ENCODE peak calls at places on chromosomes 7 and 10, in four cellular contexts. P is sigmoid colon, E is heart right ventricle, R is WERI-Rb-1. B is an unnamed sample. For H3K27me3, the result is how much of the 10 kb centered on the place peaks cover.

GRCh38 chr7:45917658-45918057 is 3.4 kb downstream of the IGFBP3 start:
- DNase-seq in P (peak), E (peak), R (peak), B (peak)

GRCh38 chr10:106083572-106083971 is 1080.9 kb downstream of the SORCS1 start:
- DNase-seq in P (no peak), E (no peak), R (no peak), B (no peak)

GRCh38 chr7:87218941-87219544 is 489 bp downstream of the TMEM243 start:
- DNase-seq in P (peak), E (peak), R (no peak), B (no peak)

GRCh38 chr7:130959743-130960207 is 225.8 kb upstream of the KLF14 start:
- DNase-seq in P (no peak), E (no peak), R (no peak), B (peak)

GRCh38 chr10:131874991-131875451 is 25.8 kb upstream of the PPP2R2D start:
- DNase-seq in P (peak), E (peak), R (peak), B (peak)

GRCh38 chr10:85635650-85636049 is 730.9 kb downstream of the GRID1 start:
- DNase-seq in P (no peak), E (no peak), R (no peak), B (no peak)

GRCh38 chr7:1232623-1233327 is at the start of gene UNCX:
- DNase-seq in P (no peak), E (no peak), R (no peak), B (no peak)

GRCh38 chr10:102814456-102814871 is 22.7 kb downstream of the CYP17A1 start:
- DNase-seq in P (no peak), E (peak), R (no peak), B (no peak)

GRCh38 chr7:79761876-79762429 is 308.5 kb upstream of the MAGI2 start:
- DNase-seq in P (no peak), E (no peak), R (no peak), B (peak)

GRCh38 chr7:137245186-137245585 is 98.3 kb downstream of the PTN start:
- DNase-seq in P (no peak), E (no peak), R (no peak), B (no peak)

GRCh38 chr10:34739915-34740314 is 75.2 kb downstream of the PARD3 start:
- DNase-seq in P (peak), E (peak), R (peak), B (peak)

GRCh38 chr7:46168231-46168630 is 247.2 kb upstream of the IGFBP3 start:
- DNase-seq in P (no peak), E (no peak), R (no peak), B (no peak)

GRCh38 chr10:8510471-8510870 is 456.0 kb downstream of the GATA3 start:
- DNase-seq in P (no peak), E (no peak), R (no peak), B (no peak)

GRCh38 chr7:100013328-100013676 is 2.1 kb upstream of the ZKSCAN1 start:
- DNase-seq in P (no peak), E (no peak), R (no peak), B (no peak)

GRCh38 chr7:35695628-35695888 is 623 bp upstream of the HERPUD2 start:
- DNase-seq in P (no peak), E (no peak), R (no peak), B (no peak)

GRCh38 chr7:94908204-94909022 is 1.0 kb downstream of the PPP1R9A start:
- DNase-seq in P (peak), E (peak), R (peak), B (peak)

GRCh38 chr7:19920200-19920599 is 146.8 kb upstream of the TMEM196 start:
- DNase-seq in P (no peak), E (no peak), R (no peak), B (no peak)

GRCh38 chr7:64639267-64640001 is 26.5 kb upstream of the ZNF107 start:
- DNase-seq in P (no peak), E (no peak), R (peak), B (no peak)

GRCh38 chr7:3265388-3265787 is 35.7 kb upstream of the SDK1 start:
- DNase-seq in P (no peak), E (no peak), R (peak), B (no peak)

GRCh38 chr7:157041004-157041403 is 30.5 kb upstream of the MNX1 start:
- DNase-seq in P (no peak), E (no peak), R (no peak), B (no peak)

GRCh38 chr10:97406064-97406463 is 4.9 kb upstream of the RRP12 start:
- DNase-seq in P (no peak), E (no peak), R (no peak), B (no peak)

GRCh38 chr10:77431209-77431611 is 206.4 kb downstream of the KCNMA1 start:
- DNase-seq in P (no peak), E (no peak), R (peak), B (peak)

GRCh38 chr10:74543276-74543675 is 283.1 kb upstream of the KAT6B start:
- DNase-seq in P (no peak), E (no peak), R (no peak), B (no peak)

GRCh38 chr7:108419961-108420360 is 36.3 kb downstream of the NRCAM start:
- DNase-seq in P (no peak), E (no peak), R (no peak), B (no peak)

GRCh38 chr7:106553446-106553836 is 107.5 kb downstream of the CCDC71L start:
- DNase-seq in P (no peak), E (no peak), R (no peak), B (no peak)

GRCh38 chr7:8295638-8296361 is 33.8 kb upstream of the ICA1 start:
- DNase-seq in P (no peak), E (peak), R (peak), B (peak)

GRCh38 chr7:38855867-38856266 is 53.1 kb downstream of the VPS41 start:
- DNase-seq in P (no peak), E (no peak), R (no peak), B (no peak)

GRCh38 chr7:50369408-50370026 is 65.0 kb downstream of the IKZF1 start:
- DNase-seq in P (no peak), E (no peak), R (peak), B (peak)

DNA sequence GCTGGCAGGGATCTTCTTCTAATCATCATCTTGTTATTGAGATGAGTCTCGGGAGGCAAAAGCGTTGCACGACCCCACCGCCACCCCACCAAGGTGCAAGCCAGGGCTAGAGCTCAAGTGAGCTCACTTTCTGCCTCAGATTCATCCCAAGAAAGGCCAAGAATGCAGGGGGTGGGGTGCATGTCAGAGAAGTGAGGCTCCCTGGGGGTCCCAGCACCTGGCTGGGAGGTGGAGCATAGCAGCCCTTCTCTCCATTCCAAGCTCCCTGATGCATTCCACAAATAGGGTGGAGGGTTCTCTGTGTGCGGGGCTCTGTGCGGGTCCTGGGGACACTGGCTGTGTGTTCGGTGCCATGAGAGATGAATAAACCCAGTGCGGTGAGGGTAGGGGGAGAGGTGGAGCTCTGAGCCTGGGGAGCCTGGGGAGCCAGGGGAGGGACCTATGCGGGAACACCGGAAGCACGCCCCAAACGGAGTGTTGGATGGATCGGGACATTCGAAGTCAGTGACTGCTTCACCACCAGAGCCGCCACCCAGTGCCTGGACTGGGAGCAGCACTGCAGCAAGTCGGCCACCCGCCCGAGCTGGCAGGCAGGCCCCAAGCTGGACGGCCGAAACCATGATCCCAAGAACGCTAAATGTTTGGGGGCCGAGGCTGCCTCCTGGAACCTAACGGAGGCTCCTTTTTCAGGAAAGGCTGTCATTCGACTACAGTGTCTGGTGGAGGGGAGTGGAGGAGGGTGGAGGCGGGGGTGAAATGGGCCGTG is 17.9 kb upstream of the HMX3 start:
- DNase-seq in P (no peak), E (no peak), R (no peak), B (no peak)
- H3K27me3 ChIP-seq in P (under half), E (under half), R (half or more), B (under half)

GRCh38 chr7:142957723-142958122 is 4.4 kb downstream of the KEL start:
- DNase-seq in P (no peak), E (no peak), R (no peak), B (no peak)
- H3K27ac ChIP-seq in P (no peak), E (no peak), R (no peak), B (no peak)

DNA sequence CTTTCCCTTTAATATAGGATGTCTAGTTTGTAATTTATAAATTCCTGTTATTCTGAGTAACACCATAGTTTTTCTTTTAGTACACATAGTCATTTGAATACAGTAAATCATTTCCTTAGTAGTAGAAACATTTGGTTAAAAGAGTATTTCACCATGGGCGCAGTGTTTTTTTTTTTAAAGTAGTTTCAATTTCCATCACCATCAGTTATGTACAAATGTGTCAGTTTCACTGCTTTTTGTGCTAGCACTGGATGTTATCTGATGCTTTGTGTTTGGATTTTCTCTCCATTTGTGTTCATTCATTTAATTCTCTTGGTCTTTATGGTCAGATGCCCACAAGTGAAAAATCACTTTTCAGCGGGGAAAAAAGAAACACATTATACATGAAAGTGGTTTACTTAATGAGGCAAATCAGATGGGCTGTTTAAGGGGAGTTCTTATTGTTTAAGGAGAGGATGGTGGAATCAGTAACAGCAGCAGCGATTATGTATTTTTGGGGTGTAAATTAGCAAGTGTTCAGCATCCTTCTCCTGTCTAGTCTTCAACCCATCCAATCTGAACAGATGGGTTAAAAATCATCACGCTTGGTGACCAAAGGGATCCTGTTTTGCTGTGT is 15.9 kb upstream of the HK1 start:
- DNase-seq in P (no peak), E (no peak), R (no peak), B (no peak)
- H3K27me3 ChIP-seq in P (under half), E (under half), R (under half), B (under half)

GRCh38 chr7:151679073-151679708 is 159.5 kb upstream of the RHEB start:
- DNase-seq in P (peak), E (no peak), R (no peak), B (no peak)

GRCh38 chr7:151678227-151678604 is 158.5 kb upstream of the RHEB start:
- DNase-seq in P (no peak), E (no peak), R (no peak), B (no peak)

GRCh38 chr7:151681726-151682125 is 162.0 kb upstream of the RHEB start:
- DNase-seq in P (peak), E (no peak), R (no peak), B (no peak)

GRCh38 chr7:151680810-151681209 is 161.1 kb upstream of the RHEB start:
- DNase-seq in P (peak), E (no peak), R (no peak), B (no peak)

DNA sequence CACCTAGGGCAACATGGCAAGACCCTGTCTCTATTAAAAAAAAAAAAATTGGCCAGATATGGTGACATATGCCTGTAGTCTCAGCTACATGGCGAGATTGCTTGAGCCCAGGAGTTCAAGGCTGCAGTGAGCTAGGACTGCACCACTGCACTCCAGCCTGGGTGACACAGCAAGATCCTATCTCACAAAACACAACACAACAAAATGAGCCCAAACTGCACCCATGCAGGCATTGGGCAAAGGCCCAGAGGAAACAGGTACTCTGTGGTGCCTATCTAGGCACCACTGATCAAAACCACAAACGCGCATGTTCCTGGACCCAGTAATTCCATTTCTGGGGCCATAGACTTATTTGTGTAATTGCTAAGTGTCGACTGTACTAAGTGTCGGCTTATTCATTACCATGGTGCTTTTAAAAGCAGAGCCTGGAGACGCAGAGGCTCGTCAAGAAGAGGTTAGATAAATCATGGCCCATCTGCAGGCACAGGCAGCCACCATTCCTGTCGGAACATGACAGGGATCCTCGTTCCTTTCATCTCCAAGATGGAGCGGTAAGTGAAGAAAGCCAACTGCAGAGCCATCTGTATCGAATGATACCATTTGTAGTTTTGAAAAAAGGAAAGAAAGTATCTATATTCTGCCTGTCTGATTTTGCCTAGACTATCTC is 160.3 kb upstream of the RHEB start:
- DNase-seq in P (peak), E (no peak), R (no peak), B (no peak)
- H3K27ac ChIP-seq in P (peak), E (peak), R (no peak), B (no peak)

GRCh38 chr7:111525100-111525499 is 37.2 kb downstream of the IMMP2L start:
- DNase-seq in P (no peak), E (no peak), R (no peak), B (no peak)
- H3K27me3 ChIP-seq in P (under half), E (under half), R (under half), B (under half)

GRCh38 chr7:128404826-128405344 is 4.9 kb downstream of the IMPDH1 start:
- DNase-seq in P (no peak), E (no peak), R (peak), B (no peak)
- H3K27ac ChIP-seq in P (peak), E (peak), R (peak), B (no peak)

GRCh38 chr10:22723783-22724182 is 9.4 kb upstream of the PIP4K2A start:
- DNase-seq in P (no peak), E (no peak), R (no peak), B (no peak)
- H3K27me3 ChIP-seq in P (under half), E (under half), R (under half), B (under half)

GRCh38 chr10:22086730-22087364 is 83.3 kb upstream of the DNAJC1 start:
- DNase-seq in P (peak), E (peak), R (no peak), B (peak)
- H3K27ac ChIP-seq in P (peak), E (peak), R (no peak), B (no peak)

DNA sequence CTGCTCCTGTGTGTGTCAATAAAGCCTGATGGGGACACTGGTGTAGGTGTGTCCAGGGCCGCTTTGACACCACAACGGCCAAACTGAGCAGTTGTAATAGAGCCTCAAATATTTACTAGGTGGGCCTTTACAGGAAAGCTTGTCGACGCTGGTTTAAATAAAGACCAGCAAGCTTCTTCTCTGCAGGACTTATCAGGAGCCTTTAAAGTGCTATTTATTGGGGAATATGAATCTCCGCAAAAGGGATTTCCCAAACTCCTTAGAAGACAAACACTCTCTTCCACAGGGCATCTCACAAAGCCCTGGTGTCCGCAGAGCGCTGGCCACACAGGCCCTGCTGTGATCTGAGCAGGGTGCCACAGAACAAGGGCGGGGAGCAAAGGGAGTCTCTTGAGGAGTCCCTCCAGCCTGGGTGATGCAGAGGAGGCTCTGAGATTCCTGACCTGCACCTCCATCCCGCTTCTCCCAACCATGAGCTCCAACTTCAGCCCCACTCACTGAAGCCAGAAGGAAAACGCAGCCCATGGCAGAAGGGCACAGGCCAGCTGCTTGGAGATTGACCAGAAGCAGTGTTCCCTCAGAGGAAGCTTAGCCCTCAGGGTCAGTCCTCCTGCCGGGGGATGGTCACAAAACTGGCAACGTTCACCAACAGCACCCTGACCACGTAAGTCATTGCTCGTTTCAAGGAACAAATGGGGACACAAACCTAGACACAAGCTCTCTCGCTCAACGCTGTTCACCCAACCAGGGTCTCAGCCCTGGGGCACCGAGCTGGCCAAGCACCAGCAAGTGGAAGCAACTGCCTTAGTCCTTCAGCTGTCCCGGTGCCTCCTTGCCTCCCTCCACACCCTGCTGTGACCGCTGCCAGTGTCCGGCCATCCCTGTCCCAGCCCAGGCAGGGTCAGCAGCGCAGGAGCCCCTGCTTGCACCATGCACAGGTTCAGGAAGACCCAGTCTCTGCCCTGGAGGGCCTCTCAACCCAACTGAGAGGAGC is 129.5 kb downstream of the OAT start:
- DNase-seq in P (peak), E (no peak), R (no peak), B (peak)
- H3K27me3 ChIP-seq in P (under half), E (under half), R (under half), B (under half)

GRCh38 chr7:90758933-90759562 is 162.9 kb downstream of the CDK14 start:
- DNase-seq in P (no peak), E (no peak), R (no peak), B (no peak)
- H3K27ac ChIP-seq in P (no peak), E (no peak), R (no peak), B (no peak)

B was measured in SJCRH30.